ENCODE peak calls at places on chromosomes 13 and 19, in four cellular contexts. R is cardiac muscle cell, C is Peyer's patch, J is uterus. H is an unnamed sample.
A peak's percentile ranks its signal among the peaks of the same experiment; 100 is the strongest.

GRCh38 chr13:39149896-39150295 is 111.6 kb downstream of the NHLRC3 start:
- DNase-seq in R (no peak), C (no peak), J (no peak), H (no peak)

GRCh38 chr13:20415288-20415644 is 110.4 kb downstream of the CRYL1 start:
- DNase-seq in R (no peak), C (no peak), J (no peak), H (no peak)

GRCh38 chr19:55358493-55358892 is 4.0 kb upstream of the COX6B2 start:
- DNase-seq in R (no peak), C (no peak), J (no peak), H (no peak)

GRCh38 chr19:5434970-5435641 is 20.1 kb upstream of the ZNRF4 start:
- DNase-seq in R (no peak), C (no peak), J (no peak), H (no peak)

GRCh38 chr19:33195711-33196347 is 1.7 kb downstream of the LRP3 start:
- DNase-seq in R (no peak), C (no peak), J (no peak), H (no peak)

GRCh38 chr13:66937423-66937822 is 292.7 kb downstream of the PCDH9 start:
- DNase-seq in R (no peak), C (no peak), J (no peak), H (no peak)

GRCh38 chr13:48251616-48252081 is 18.6 kb downstream of the ITM2B start:
- DNase-seq in R (no peak), C (no peak), J (peak; percentile 34), H (no peak)

GRCh38 chr13:106243011-106243410 is 292.5 kb downstream of the EFNB2 start:
- DNase-seq in R (no peak), C (no peak), J (no peak), H (no peak)

GRCh38 chr13:99798756-99799155 is 172.8 kb downstream of the ZIC5 start:
- DNase-seq in R (no peak), C (no peak), J (no peak), H (no peak)

GRCh38 chr13:102073251-102073650 is 328.6 kb downstream of the FGF14 start:
- DNase-seq in R (no peak), C (no peak), J (no peak), H (no peak)

GRCh38 chr19:44808463-44809371 is at the start of gene BCAM:
- DNase-seq in R (peak; percentile 93), C (peak; percentile 72), J (peak; percentile 83), H (no peak)

GRCh38 chr19:4362038-4362828 is 18.9 kb downstream of the MPND start:
- DNase-seq in R (no peak), C (no peak), J (no peak), H (no peak)
- H3K4me1 ChIP-seq in R (no peaks in the 10 kb centered on the region), C (no peaks in the 10 kb centered on the region), J (no peaks in the 10 kb centered on the region), H (no peaks in the 10 kb centered on the region)

DNA sequence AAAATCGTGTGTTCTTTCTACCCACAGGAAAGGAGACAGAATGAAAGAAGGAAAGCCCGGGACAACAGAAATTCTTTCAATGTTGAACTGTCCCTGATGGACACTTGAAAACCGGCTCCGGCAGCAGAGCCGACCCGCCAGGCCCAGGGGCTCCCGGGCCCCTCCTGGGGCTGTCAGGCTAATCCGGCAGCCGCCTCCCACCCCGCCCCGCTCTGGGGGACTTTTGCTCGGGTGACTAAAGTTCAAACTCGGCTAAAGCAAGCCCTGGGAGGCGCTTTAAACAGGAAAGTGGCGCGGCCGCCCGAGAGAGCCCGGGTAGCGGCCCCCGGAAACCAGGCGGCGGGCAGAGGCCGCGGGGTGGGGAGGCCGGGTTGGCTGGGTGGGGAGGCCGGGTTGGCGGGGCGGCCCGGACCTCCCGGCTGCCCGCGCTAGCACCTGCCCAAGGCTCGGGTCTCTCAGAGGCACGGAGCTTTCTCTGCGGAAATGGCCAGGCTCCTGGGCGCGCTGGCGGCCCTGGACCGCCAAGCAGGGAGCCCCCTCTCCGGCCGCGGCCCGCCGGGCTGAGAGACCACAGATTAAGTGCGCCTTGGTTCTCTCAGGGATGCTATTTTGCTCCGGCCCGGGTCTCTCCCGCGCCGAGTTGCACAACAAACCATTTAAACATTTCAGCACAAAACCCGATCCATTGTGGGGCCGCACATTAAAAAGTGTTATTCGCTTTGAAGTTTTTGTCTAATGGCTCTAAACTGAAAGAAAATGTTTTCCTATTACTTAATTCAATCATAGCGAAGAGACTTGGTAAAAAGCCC is 2.6 kb upstream of the GSX1 start:
- DNase-seq in R (no peak), C (no peak), J (no peak), H (no peak)
- H3K4me1 ChIP-seq in R (no peaks in the 10 kb centered on the region), C (no peaks in the 10 kb centered on the region), J (peaks cover 4% of the 10 kb centered on the region), H (peaks cover 34% of the 10 kb centered on the region)

GRCh38 chr19:1417681-1418493 is 10.5 kb downstream of the DAZAP1 start:
- DNase-seq in R (no peak), C (no peak), J (peak; percentile 56), H (no peak)

GRCh38 chr19:1417145-1417544 is 9.8 kb downstream of the DAZAP1 start:
- DNase-seq in R (no peak), C (no peak), J (peak; percentile 40), H (no peak)

GRCh38 chr19:1418494-1418775 is 11.0 kb downstream of the DAZAP1 start:
- DNase-seq in R (no peak), C (no peak), J (no peak), H (no peak)

GRCh38 chr19:1418951-1419735 is 11.8 kb downstream of the DAZAP1 start:
- DNase-seq in R (no peak), C (no peak), J (no peak), H (no peak)

GRCh38 chr19:1416014-1416841 is 8.8 kb downstream of the DAZAP1 start:
- DNase-seq in R (no peak), C (no peak), J (no peak), H (no peak)
- H3K4me1 ChIP-seq in R (peaks cover 20% of the 10 kb centered on the region), C (peaks cover 17% of the 10 kb centered on the region), J (peaks cover 51% of the 10 kb centered on the region), H (peaks cover 60% of the 10 kb centered on the region)

GRCh38 chr19:18461471-18461870 is 23.5 kb upstream of the ISYNA1 start:
- DNase-seq in R (no peak), C (no peak), J (no peak), H (no peak)
- H3K4me1 ChIP-seq in R (no peaks in the 10 kb centered on the region), C (no peaks in the 10 kb centered on the region), J (peaks cover 36% of the 10 kb centered on the region), H (no peaks in the 10 kb centered on the region)

GRCh38 chr19:14114439-14114838 is 3.1 kb downstream of the PRKACA start:
- DNase-seq in R (no peak), C (no peak), J (no peak), H (no peak)
- H3K4me1 ChIP-seq in R (peaks cover 42% of the 10 kb centered on the region), C (peaks cover 5% of the 10 kb centered on the region), J (peaks cover 37% of the 10 kb centered on the region), H (peaks cover 50% of the 10 kb centered on the region)

DNA sequence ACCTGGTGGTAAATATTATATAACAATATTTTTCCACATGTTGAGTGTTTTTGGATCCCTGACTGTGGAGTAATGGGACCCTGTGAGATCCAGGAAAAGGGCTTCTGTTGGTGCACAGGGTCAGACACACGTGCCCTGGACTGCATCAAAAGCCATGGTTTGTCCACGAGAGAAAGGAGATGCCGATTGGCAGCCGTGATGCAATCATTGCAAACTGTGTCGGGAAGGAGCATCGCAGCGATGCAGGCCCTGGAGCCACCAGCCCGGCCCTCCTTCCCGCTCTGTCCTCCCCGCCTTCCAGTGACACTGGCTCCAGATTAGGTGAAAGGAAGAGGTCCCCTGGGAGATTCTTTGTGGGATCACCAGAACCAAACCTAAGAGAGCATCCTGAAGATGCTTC is 9.1 kb downstream of the COL4A2 start:
- DNase-seq in R (no peak), C (no peak), J (no peak), H (no peak)
- H3K4me1 ChIP-seq in R (peaks cover 35% of the 10 kb centered on the region), C (no peaks in the 10 kb centered on the region), J (peaks cover 11% of the 10 kb centered on the region), H (no peaks in the 10 kb centered on the region)

GRCh38 chr13:76720827-76721226 is 165.4 kb downstream of the KCTD12 start:
- DNase-seq in R (no peak), C (no peak), J (no peak), H (no peak)

GRCh38 chr13:76723551-76724232 is 162.5 kb downstream of the KCTD12 start:
- DNase-seq in R (no peak), C (no peak), J (no peak), H (no peak)

GRCh38 chr13:76719955-76720354 is 166.2 kb downstream of the KCTD12 start:
- DNase-seq in R (no peak), C (no peak), J (no peak), H (no peak)

GRCh38 chr13:76722782-76723181 is 163.4 kb downstream of the KCTD12 start:
- DNase-seq in R (no peak), C (no peak), J (no peak), H (no peak)

DNA sequence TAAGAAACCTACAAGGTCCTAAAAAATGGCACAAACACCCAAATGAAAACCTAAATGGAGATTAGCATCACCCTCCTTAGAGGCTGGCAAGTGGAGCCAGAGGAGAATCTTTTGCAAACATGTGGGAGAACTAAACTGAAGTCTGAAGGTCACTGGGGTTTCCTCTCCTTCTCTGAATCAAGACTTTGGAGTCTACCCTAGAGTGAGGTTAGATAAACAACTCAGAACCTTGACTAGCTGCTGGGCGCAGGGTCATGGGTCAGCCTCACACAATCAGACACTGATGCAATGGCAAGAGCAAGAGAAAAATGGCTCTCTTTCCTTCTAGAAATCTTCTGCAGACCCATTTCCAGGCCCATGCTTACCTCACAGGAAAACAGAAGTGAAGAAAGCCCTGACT is 165.8 kb downstream of the KCTD12 start:
- DNase-seq in R (no peak), C (no peak), J (no peak), H (no peak)
- H3K4me1 ChIP-seq in R (no peaks in the 10 kb centered on the region), C (no peaks in the 10 kb centered on the region), J (no peaks in the 10 kb centered on the region), H (no peaks in the 10 kb centered on the region)

DNA sequence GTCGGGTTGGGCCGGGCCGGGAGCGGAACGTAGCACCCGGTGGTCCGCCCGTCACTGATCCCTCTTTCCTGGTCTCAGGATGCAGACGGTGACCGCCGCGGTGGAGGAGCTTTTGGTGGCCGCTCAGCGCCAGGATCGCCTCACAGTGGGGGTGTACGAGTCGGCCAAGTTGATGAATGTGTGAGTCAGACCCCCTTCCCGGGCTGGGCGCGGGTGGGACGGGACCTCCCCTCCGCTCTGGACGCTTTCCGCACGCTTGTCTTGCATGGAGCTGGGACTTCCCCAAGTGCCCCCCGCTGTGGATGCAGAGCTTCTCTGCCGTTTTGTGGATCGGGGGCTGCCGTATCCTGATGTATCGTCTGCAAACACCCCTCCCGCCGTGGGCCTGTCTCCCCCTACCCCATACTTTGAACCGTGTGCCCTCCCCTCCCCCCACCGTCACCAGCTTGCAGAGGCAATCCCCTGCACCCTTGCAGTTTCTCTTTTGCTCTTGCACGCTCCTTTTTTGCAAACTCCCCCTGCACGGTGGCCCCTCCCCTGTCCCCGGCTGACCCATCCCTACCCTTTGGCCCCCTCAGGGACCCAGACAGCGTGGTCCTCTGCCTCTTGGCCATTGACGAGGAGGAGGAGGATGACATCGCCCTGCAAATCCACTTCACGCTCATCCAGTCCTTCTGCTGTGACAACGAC is 669 bp downstream of the GADD45B start:
- DNase-seq in R (peak; percentile 51), C (peak; percentile 74), J (peak; percentile 55), H (peak; percentile 76)
- H3K4me1 ChIP-seq in R (peaks cover 12% of the 10 kb centered on the region), C (peaks cover 3% of the 10 kb centered on the region), J (peaks cover 16% of the 10 kb centered on the region), H (peaks cover 25% of the 10 kb centered on the region)

GRCh38 chr13:24218320-24218719 is 57.8 kb downstream of the SPATA13 start:
- DNase-seq in R (no peak), C (no peak), J (no peak), H (no peak)
- H3K4me1 ChIP-seq in R (no peaks in the 10 kb centered on the region), C (peaks cover 4% of the 10 kb centered on the region), J (peaks cover 6% of the 10 kb centered on the region), H (peaks cover 10% of the 10 kb centered on the region)

GRCh38 chr19:46985532-46986415 is 33.9 kb upstream of the NPAS1 start:
- DNase-seq in R (peak; percentile 41), C (peak; percentile 65), J (no peak), H (no peak)

GRCh38 chr19:46980756-46981155 is 38.9 kb upstream of the NPAS1 start:
- DNase-seq in R (no peak), C (no peak), J (no peak), H (peak; percentile 13)

GRCh38 chr19:46984077-46985010 is 35.3 kb upstream of the NPAS1 start:
- DNase-seq in R (peak; percentile 81), C (no peak), J (peak; percentile 34), H (no peak)

GRCh38 chr19:46981296-46981695 is 38.3 kb upstream of the NPAS1 start:
- DNase-seq in R (no peak), C (no peak), J (no peak), H (no peak)

GRCh38 chr19:46983097-46983496 is 36.5 kb upstream of the NPAS1 start:
- DNase-seq in R (no peak), C (no peak), J (no peak), H (no peak)
- H3K4me1 ChIP-seq in R (peaks cover 31% of the 10 kb centered on the region), C (no peaks in the 10 kb centered on the region), J (peaks cover 15% of the 10 kb centered on the region), H (peaks cover 16% of the 10 kb centered on the region)

H was measured in CD4-positive, alpha-beta memory T cell.